ENCODE peak calls at places on chromosomes 11 and 22, in four cellular contexts. One of them, this sample, is unnamed.

GRCh38 chr11:121240650-121241299 is 51.8 kb upstream of the SC5D start:
- DNase-seq in left ventricle myocardium inferior: no peak
- DNase-seq in AG04449: no peak
- DNase-seq in H9: no peak
- DNase-seq in this sample: no peak

GRCh38 chr11:18457435-18457834 is 1.8 kb downstream of the LDHAL6A start:
- DNase-seq in left ventricle myocardium inferior: no peak
- DNase-seq in AG04449: no peak
- DNase-seq in H9: no peak
- DNase-seq in this sample: no peak

GRCh38 chr11:109112748-109113378 is 309.1 kb upstream of the C11orf87 start:
- DNase-seq in left ventricle myocardium inferior: no peak
- DNase-seq in AG04449: no peak
- DNase-seq in H9: no peak
- DNase-seq in this sample: no peak

GRCh38 chr22:47918936-47919505 is 1156.6 kb downstream of the TBC1D22A start:
- DNase-seq in left ventricle myocardium inferior: no peak
- DNase-seq in AG04449: no peak
- DNase-seq in H9: no peak
- DNase-seq in this sample: no peak

GRCh38 chr22:43561421-43562178 is 149.8 kb downstream of the MPPED1 start:
- DNase-seq in left ventricle myocardium inferior: no peak
- DNase-seq in AG04449: no peak
- DNase-seq in H9: peak
- DNase-seq in this sample: no peak

GRCh38 chr11:35167451-35167954 is 28.5 kb downstream of the CD44 start:
- DNase-seq in left ventricle myocardium inferior: no peak
- DNase-seq in AG04449: no peak
- DNase-seq in H9: no peak
- DNase-seq in this sample: no peak

GRCh38 chr22:46416537-46417267 is 81.2 kb downstream of the TRMU start:
- DNase-seq in left ventricle myocardium inferior: no peak
- DNase-seq in AG04449: no peak
- DNase-seq in H9: no peak
- DNase-seq in this sample: no peak

GRCh38 chr11:75516886-75517285 is 8.9 kb downstream of the GDPD5 start:
- DNase-seq in left ventricle myocardium inferior: no peak
- DNase-seq in AG04449: no peak
- DNase-seq in H9: no peak
- DNase-seq in this sample: no peak

GRCh38 chr11:34890812-34891211 is 25.4 kb downstream of the APIP start:
- DNase-seq in left ventricle myocardium inferior: no peak
- DNase-seq in AG04449: no peak
- DNase-seq in H9: no peak
- DNase-seq in this sample: no peak

GRCh38 chr11:120632579-120632978 is 121.0 kb downstream of the GRIK4 start:
- DNase-seq in left ventricle myocardium inferior: no peak
- DNase-seq in AG04449: no peak
- DNase-seq in H9: no peak
- DNase-seq in this sample: no peak

GRCh38 chr22:37259540-37260029 is 15.5 kb upstream of the RAC2 start:
- DNase-seq in left ventricle myocardium inferior: no peak
- DNase-seq in AG04449: no peak
- DNase-seq in H9: peak
- DNase-seq in this sample: peak

GRCh38 chr11:115304774-115305472 is 199.3 kb downstream of the CADM1 start:
- DNase-seq in left ventricle myocardium inferior: no peak
- DNase-seq in AG04449: no peak
- DNase-seq in H9: no peak
- DNase-seq in this sample: no peak

GRCh38 chr11:19880088-19880345 is 167.4 kb downstream of the NAV2 start:
- DNase-seq in left ventricle myocardium inferior: no peak
- DNase-seq in AG04449: no peak
- DNase-seq in H9: no peak
- DNase-seq in this sample: no peak

GRCh38 chr11:59221438-59221837 is 8.7 kb upstream of the MPEG1 start:
- DNase-seq in left ventricle myocardium inferior: no peak
- DNase-seq in AG04449: peak
- DNase-seq in H9: no peak
- DNase-seq in this sample: no peak

GRCh38 chr11:69867076-69868002 is 48.1 kb upstream of the FGF3 start:
- DNase-seq in left ventricle myocardium inferior: no peak
- DNase-seq in AG04449: no peak
- DNase-seq in H9: peak
- DNase-seq in this sample: no peak

GRCh38 chr22:42831712-42832111 is 25.4 kb downstream of the ARFGAP3 start:
- DNase-seq in left ventricle myocardium inferior: no peak
- DNase-seq in AG04449: no peak
- DNase-seq in H9: no peak
- DNase-seq in this sample: no peak

GRCh38 chr11:64237484-64237951 is 3.1 kb downstream of the VEGFB start:
- DNase-seq in left ventricle myocardium inferior: no peak
- DNase-seq in AG04449: no peak
- DNase-seq in H9: no peak
- DNase-seq in this sample: no peak

GRCh38 chr22:19130959-19131684 is at the start of gene TSSK2:
- DNase-seq in left ventricle myocardium inferior: no peak
- DNase-seq in AG04449: no peak
- DNase-seq in H9: peak
- DNase-seq in this sample: no peak

GRCh38 chr22:24578355-24579241 is 14.3 kb downstream of the LRRC75B start:
- DNase-seq in left ventricle myocardium inferior: no peak
- DNase-seq in AG04449: no peak
- DNase-seq in H9: no peak
- DNase-seq in this sample: no peak

GRCh38 chr22:31637938-31638618 is 23.9 kb downstream of the PISD start:
- DNase-seq in left ventricle myocardium inferior: peak
- DNase-seq in AG04449: no peak
- DNase-seq in H9: no peak
- DNase-seq in this sample: no peak

GRCh38 chr11:119905162-119905561 is 176.2 kb upstream of the NECTIN1 start:
- DNase-seq in left ventricle myocardium inferior: no peak
- DNase-seq in AG04449: no peak
- DNase-seq in H9: no peak
- DNase-seq in this sample: no peak

GRCh38 chr11:2777871-2778629 is 78.3 kb upstream of the KCNQ1OT1 start:
- DNase-seq in left ventricle myocardium inferior: peak
- DNase-seq in AG04449: no peak
- DNase-seq in H9: peak
- DNase-seq in this sample: no peak

GRCh38 chr11:119572481-119573424 is 149.8 kb upstream of the THY1 start:
- DNase-seq in left ventricle myocardium inferior: no peak
- DNase-seq in AG04449: no peak
- DNase-seq in H9: peak
- DNase-seq in this sample: no peak

GRCh38 chr22:41857160-41857859 is 24.4 kb downstream of the SREBF2 start:
- DNase-seq in left ventricle myocardium inferior: no peak
- DNase-seq in AG04449: no peak
- DNase-seq in H9: peak
- DNase-seq in this sample: peak

GRCh38 chr11:40290031-40290650 is 1169.3 kb downstream of the LRRC4C start:
- DNase-seq in left ventricle myocardium inferior: no peak
- DNase-seq in AG04449: no peak
- DNase-seq in H9: no peak
- DNase-seq in this sample: no peak

GRCh38 chr11:7905961-7906429 is 25.1 kb downstream of the OR10A6 start:
- DNase-seq in left ventricle myocardium inferior: no peak
- DNase-seq in AG04449: no peak
- DNase-seq in H9: peak
- DNase-seq in this sample: no peak

GRCh38 chr11:7906481-7906880 is 24.6 kb downstream of the OR10A6 start:
- DNase-seq in left ventricle myocardium inferior: no peak
- DNase-seq in AG04449: no peak
- DNase-seq in H9: no peak
- DNase-seq in this sample: no peak

GRCh38 chr11:7907121-7907520 is 23.9 kb downstream of the OR10A6 start:
- DNase-seq in left ventricle myocardium inferior: no peak
- DNase-seq in AG04449: no peak
- DNase-seq in H9: no peak
- DNase-seq in this sample: no peak

GRCh38 chr11:7904910-7905309 is 26.2 kb downstream of the OR10A6 start:
- DNase-seq in left ventricle myocardium inferior: no peak
- DNase-seq in AG04449: no peak
- DNase-seq in H9: no peak
- DNase-seq in this sample: no peak

DNA sequence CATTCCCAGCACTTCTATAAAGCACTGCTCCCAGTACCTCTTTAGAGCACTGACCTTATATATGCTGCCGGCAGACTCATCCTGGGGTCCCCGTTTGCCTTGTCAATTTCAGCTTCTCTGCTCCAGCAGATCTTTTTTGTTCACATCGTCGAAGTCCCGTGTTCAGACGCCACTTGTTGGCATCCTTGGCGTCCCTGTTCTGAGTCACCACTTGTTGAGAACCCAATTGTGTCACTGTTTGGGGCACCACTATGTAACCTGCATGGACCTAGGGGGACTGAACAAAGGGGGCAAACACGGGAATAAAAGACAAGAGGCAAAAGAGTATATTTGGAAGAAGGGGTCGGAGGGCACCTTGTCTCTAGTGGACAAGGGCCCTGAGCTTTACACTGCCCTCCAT is 25.5 kb downstream of the OR10A6 start:
- DNase-seq in left ventricle myocardium inferior: no peak
- DNase-seq in AG04449: no peak
- DNase-seq in H9: no peak
- DNase-seq in this sample: no peak
- TF ChIP-seq CTCF in left ventricle myocardium inferior: no peak
- TF ChIP-seq CTCF in AG04449: no peak
- TF ChIP-seq CTCF in H9: no peak
- TF ChIP-seq CTCF in this sample: no peak

DNA sequence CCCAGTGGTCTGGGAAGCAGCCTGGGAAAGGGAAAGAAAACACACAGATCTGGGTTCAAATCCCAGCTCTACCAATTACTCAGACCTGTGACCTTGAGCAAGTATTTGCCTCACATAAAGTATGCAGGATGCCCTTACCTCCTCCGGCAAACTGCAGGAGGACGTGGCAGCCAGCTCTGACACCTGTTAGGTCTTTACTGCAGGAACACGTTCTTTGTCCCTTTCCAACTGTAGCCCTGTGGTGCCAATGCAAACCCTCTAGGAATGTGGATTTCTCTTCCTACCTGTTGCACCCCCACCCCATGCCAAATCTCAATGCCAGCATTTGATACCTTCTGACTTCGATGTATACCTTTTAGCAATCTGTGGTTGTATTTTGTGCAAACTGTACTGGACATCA is 6.0 kb downstream of the CPT1A start:
- DNase-seq in left ventricle myocardium inferior: no peak
- DNase-seq in AG04449: no peak
- DNase-seq in H9: no peak
- DNase-seq in this sample: no peak
- TF ChIP-seq CTCF in left ventricle myocardium inferior: no peak
- TF ChIP-seq CTCF in AG04449: no peak
- TF ChIP-seq CTCF in H9: no peak
- TF ChIP-seq CTCF in this sample: no peak

GRCh38 chr11:71222318-71223080 is 29.9 kb downstream of the SHANK2 start:
- DNase-seq in left ventricle myocardium inferior: peak
- DNase-seq in AG04449: no peak
- DNase-seq in H9: no peak
- DNase-seq in this sample: no peak

GRCh38 chr11:71221851-71222250 is 30.5 kb downstream of the SHANK2 start:
- DNase-seq in left ventricle myocardium inferior: no peak
- DNase-seq in AG04449: no peak
- DNase-seq in H9: no peak
- DNase-seq in this sample: no peak

GRCh38 chr11:71223081-71223405 is 29.3 kb downstream of the SHANK2 start:
- DNase-seq in left ventricle myocardium inferior: no peak
- DNase-seq in AG04449: no peak
- DNase-seq in H9: no peak
- DNase-seq in this sample: no peak

GRCh38 chr11:71218789-71219499 is 33.4 kb downstream of the SHANK2 start:
- DNase-seq in left ventricle myocardium inferior: no peak
- DNase-seq in AG04449: no peak
- DNase-seq in H9: no peak
- DNase-seq in this sample: no peak

DNA sequence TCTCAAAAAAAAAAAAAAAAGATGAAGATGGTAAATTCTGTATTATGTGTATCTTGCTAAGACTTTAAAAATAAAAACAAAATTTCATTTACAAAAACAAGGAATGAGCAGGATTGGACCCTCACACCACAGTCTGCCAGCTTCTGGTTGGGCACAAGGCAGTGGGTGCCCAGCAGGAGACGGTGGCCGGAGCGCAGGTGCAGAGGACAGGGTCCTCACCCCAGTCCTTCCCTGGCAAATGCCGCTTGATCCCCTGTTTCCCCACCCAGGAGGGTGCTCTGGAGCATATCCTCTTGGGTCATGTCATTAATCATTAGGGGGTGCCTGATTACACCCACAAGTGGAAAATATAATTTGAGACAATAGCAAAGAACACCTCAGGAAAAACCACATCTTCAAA is 31.2 kb downstream of the SHANK2 start:
- DNase-seq in left ventricle myocardium inferior: no peak
- DNase-seq in AG04449: no peak
- DNase-seq in H9: no peak
- DNase-seq in this sample: no peak
- TF ChIP-seq CTCF in left ventricle myocardium inferior: no peak
- TF ChIP-seq CTCF in AG04449: no peak
- TF ChIP-seq CTCF in H9: no peak
- TF ChIP-seq CTCF in this sample: no peak

DNA sequence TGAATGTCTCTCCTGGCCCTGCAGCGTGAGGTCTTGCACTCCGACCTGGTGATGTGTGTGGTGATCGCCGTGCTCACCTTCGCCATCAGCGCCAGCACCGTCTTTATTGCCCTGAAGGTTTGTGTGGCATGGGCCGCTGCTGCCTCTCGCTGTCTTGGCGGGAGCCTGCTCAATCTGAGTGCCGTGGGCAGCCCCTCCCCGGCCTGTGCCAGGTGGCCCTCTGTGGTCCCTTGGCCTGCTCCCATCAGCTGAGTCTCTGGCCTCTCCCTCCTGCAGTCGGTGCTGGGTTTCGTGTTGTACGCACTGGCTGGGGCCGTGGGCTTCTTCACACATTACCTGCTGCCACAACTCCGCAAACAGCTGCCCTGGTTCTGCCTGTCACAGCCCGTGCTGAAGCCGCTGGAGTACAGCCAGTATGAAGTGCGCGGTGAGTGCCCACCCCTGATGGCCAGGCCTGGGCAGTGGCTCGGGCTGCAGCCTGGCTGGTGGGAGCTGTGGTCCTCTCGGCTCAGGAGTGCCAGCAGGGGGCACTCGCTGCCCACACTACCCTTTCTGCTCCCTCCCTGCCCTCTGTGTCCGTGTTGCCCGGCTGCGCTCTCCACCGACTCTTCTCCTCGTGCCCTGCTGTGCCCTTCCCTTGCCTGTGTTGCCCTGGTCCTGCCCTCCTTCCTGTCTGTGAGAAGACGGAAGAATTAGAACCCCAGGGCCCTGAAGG is 10.2 kb downstream of the PCNX3 start:
- DNase-seq in left ventricle myocardium inferior: peak
- DNase-seq in AG04449: no peak
- DNase-seq in H9: peak
- DNase-seq in this sample: peak
- TF ChIP-seq CTCF in left ventricle myocardium inferior: peak
- TF ChIP-seq CTCF in AG04449: peak
- TF ChIP-seq CTCF in H9: peak
- TF ChIP-seq CTCF in this sample: peak

This sample was measured in nephron progenitor cell.